ENCODE peak calls at places on chromosomes 13 and 19, in six cellular contexts. One of them, this sample, is unnamed.

GRCh38 chr13:105464249-105464648 is 1071.2 kb downstream of the EFNB2 start:
- DNase-seq in tibial artery: no peak
- DNase-seq in body of pancreas: no peak
- DNase-seq in DND-41: no peak
- DNase-seq in hepatocyte: no peak
- DNase-seq in CD8-positive, alpha-beta memory T cell: no peak
- DNase-seq in this sample: no peak

GRCh38 chr13:94382520-94382919 is 97.0 kb downstream of the DCT start:
- DNase-seq in tibial artery: no peak
- DNase-seq in body of pancreas: no peak
- DNase-seq in DND-41: no peak
- DNase-seq in hepatocyte: no peak
- DNase-seq in CD8-positive, alpha-beta memory T cell: no peak
- DNase-seq in this sample: no peak

GRCh38 chr19:35247526-35248309 is 1.1 kb upstream of the LSR start:
- DNase-seq in tibial artery: no peak
- DNase-seq in body of pancreas: peak
- DNase-seq in DND-41: no peak
- DNase-seq in hepatocyte: peak
- DNase-seq in CD8-positive, alpha-beta memory T cell: peak
- DNase-seq in this sample: peak

GRCh38 chr19:42846597-42846996 is 32.9 kb downstream of the PSG1 start:
- DNase-seq in tibial artery: no peak
- DNase-seq in body of pancreas: no peak
- DNase-seq in DND-41: no peak
- DNase-seq in hepatocyte: no peak
- DNase-seq in CD8-positive, alpha-beta memory T cell: no peak
- DNase-seq in this sample: no peak

GRCh38 chr13:76425930-76426329 is 460.3 kb downstream of the KCTD12 start:
- DNase-seq in tibial artery: no peak
- DNase-seq in body of pancreas: no peak
- DNase-seq in DND-41: no peak
- DNase-seq in hepatocyte: peak
- DNase-seq in CD8-positive, alpha-beta memory T cell: no peak
- DNase-seq in this sample: no peak

GRCh38 chr19:43634877-43635560 is 4.6 kb downstream of the CADM4 start:
- DNase-seq in tibial artery: no peak
- DNase-seq in body of pancreas: no peak
- DNase-seq in DND-41: no peak
- DNase-seq in hepatocyte: peak
- DNase-seq in CD8-positive, alpha-beta memory T cell: no peak
- DNase-seq in this sample: no peak

GRCh38 chr19:39951686-39952085 is 17.3 kb upstream of the FCGBP start:
- DNase-seq in tibial artery: no peak
- DNase-seq in body of pancreas: no peak
- DNase-seq in DND-41: peak
- DNase-seq in hepatocyte: no peak
- DNase-seq in CD8-positive, alpha-beta memory T cell: no peak
- DNase-seq in this sample: peak

GRCh38 chr19:49689133-49690072 is at the start of gene ADM5:
- DNase-seq in tibial artery: no peak
- DNase-seq in body of pancreas: peak
- DNase-seq in DND-41: no peak
- DNase-seq in hepatocyte: peak
- DNase-seq in CD8-positive, alpha-beta memory T cell: no peak
- DNase-seq in this sample: peak

GRCh38 chr13:38570706-38571105 is 116.2 kb upstream of the FREM2 start:
- DNase-seq in tibial artery: no peak
- DNase-seq in body of pancreas: no peak
- DNase-seq in DND-41: no peak
- DNase-seq in hepatocyte: no peak
- DNase-seq in CD8-positive, alpha-beta memory T cell: no peak
- DNase-seq in this sample: no peak

GRCh38 chr19:3671680-3672574 is 28.3 kb downstream of the PIP5K1C start:
- DNase-seq in tibial artery: no peak
- DNase-seq in body of pancreas: no peak
- DNase-seq in DND-41: no peak
- DNase-seq in hepatocyte: no peak
- DNase-seq in CD8-positive, alpha-beta memory T cell: no peak
- DNase-seq in this sample: no peak

GRCh38 chr13:36736119-36736726 is 62.4 kb downstream of the SERTM1 start:
- DNase-seq in tibial artery: no peak
- DNase-seq in body of pancreas: peak
- DNase-seq in DND-41: peak
- DNase-seq in hepatocyte: peak
- DNase-seq in CD8-positive, alpha-beta memory T cell: peak
- DNase-seq in this sample: peak

GRCh38 chr13:95601216-95601615 is 43.3 kb downstream of the DZIP1 start:
- DNase-seq in tibial artery: no peak
- DNase-seq in body of pancreas: no peak
- DNase-seq in DND-41: no peak
- DNase-seq in hepatocyte: no peak
- DNase-seq in CD8-positive, alpha-beta memory T cell: no peak
- DNase-seq in this sample: no peak

DNA sequence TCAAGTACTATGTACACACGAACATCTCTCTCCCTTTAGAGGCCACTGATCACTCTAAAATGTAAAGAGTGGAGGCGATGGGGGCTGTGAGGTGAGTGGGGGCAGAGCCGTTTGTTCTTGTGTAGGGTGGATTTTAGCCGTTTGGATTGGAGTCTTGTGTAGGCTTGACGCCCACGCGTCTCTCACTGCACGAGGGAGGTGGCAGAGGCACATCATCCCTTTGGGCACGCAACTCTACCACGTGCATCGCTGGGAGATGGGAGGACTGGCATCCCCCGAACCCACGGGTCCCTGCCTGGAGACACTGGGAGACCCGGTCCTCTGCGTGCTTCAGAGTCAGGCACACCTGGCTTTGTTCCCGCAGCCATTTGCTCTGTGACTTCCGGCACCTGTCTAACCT is 6.3 kb downstream of the ARHGEF7 start:
- DNase-seq in tibial artery: no peak
- DNase-seq in body of pancreas: no peak
- DNase-seq in DND-41: no peak
- DNase-seq in hepatocyte: no peak
- DNase-seq in CD8-positive, alpha-beta memory T cell: no peak
- DNase-seq in this sample: no peak
- H3K27ac ChIP-seq in tibial artery: peak
- H3K27ac ChIP-seq in body of pancreas: no peak
- H3K27ac ChIP-seq in DND-41: no peak
- H3K27ac ChIP-seq in hepatocyte: peak
- H3K27ac ChIP-seq in CD8-positive, alpha-beta memory T cell: no peak
- H3K27ac ChIP-seq in this sample: no peak

DNA sequence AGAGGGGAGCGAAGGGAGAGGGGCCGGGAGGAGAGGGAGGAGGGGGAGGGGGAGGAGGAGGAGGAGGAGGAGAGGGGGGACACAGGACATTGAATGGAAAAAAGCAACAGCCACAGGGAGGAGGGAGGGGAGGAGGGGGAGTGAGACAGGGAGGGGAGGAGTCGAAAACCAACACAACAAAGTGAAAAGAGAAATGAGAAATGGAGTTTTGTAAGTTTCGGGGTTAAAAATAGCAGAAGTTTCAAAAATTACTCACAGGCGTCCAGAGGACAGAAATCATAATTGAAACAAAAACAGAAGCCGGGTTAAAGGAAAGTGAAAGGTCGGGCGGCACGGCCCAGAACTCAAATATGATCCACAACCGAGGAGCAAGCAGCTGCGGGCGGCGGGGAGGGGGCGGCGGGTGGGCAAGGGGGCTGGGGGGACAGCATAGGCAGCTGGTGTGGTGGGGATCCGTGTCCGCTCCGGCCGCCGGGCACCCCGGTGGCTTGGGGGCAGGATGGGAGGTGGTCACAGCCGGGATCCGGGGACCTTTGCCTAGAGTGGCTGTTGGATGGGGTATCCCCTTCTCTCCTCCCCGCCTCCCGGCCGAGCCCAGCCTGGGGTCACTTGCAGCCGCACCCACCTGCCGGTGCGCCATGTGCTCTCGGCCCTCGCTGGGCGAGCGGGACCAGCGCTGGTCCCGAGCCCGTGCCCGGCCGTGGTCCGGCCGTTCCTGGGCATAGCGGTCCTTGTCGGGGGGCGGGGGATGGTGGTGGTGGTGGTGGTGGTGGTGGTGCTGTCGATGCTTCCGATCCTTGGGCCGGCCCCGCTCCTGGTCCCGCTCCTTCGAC is 58.1 kb downstream of the IER2 start:
- DNase-seq in tibial artery: peak
- DNase-seq in body of pancreas: no peak
- DNase-seq in DND-41: no peak
- DNase-seq in hepatocyte: no peak
- DNase-seq in CD8-positive, alpha-beta memory T cell: peak
- DNase-seq in this sample: peak
- H3K27ac ChIP-seq in tibial artery: peak
- H3K27ac ChIP-seq in body of pancreas: no peak
- H3K27ac ChIP-seq in DND-41: no peak
- H3K27ac ChIP-seq in hepatocyte: peak
- H3K27ac ChIP-seq in CD8-positive, alpha-beta memory T cell: peak
- H3K27ac ChIP-seq in this sample: peak

GRCh38 chr19:2345076-2345475 is 15.0 kb upstream of the TMPRSS9 start:
- DNase-seq in tibial artery: no peak
- DNase-seq in body of pancreas: no peak
- DNase-seq in DND-41: no peak
- DNase-seq in hepatocyte: no peak
- DNase-seq in CD8-positive, alpha-beta memory T cell: no peak
- DNase-seq in this sample: no peak
- H3K27ac ChIP-seq in tibial artery: no peak
- H3K27ac ChIP-seq in body of pancreas: no peak
- H3K27ac ChIP-seq in DND-41: no peak
- H3K27ac ChIP-seq in hepatocyte: no peak
- H3K27ac ChIP-seq in CD8-positive, alpha-beta memory T cell: no peak
- H3K27ac ChIP-seq in this sample: no peak

GRCh38 chr19:1286859-1287621 is 1.4 kb downstream of the EFNA2 start:
- DNase-seq in tibial artery: no peak
- DNase-seq in body of pancreas: no peak
- DNase-seq in DND-41: no peak
- DNase-seq in hepatocyte: no peak
- DNase-seq in CD8-positive, alpha-beta memory T cell: no peak
- DNase-seq in this sample: no peak

GRCh38 chr19:1284293-1284978 is 1.2 kb upstream of the EFNA2 start:
- DNase-seq in tibial artery: no peak
- DNase-seq in body of pancreas: no peak
- DNase-seq in DND-41: no peak
- DNase-seq in hepatocyte: no peak
- DNase-seq in CD8-positive, alpha-beta memory T cell: no peak
- DNase-seq in this sample: no peak

GRCh38 chr19:1284979-1285736 is 515 bp upstream of the EFNA2 start:
- DNase-seq in tibial artery: no peak
- DNase-seq in body of pancreas: no peak
- DNase-seq in DND-41: no peak
- DNase-seq in hepatocyte: no peak
- DNase-seq in CD8-positive, alpha-beta memory T cell: no peak
- DNase-seq in this sample: no peak

GRCh38 chr19:1286451-1286858 is 782 bp downstream of the EFNA2 start:
- DNase-seq in tibial artery: no peak
- DNase-seq in body of pancreas: no peak
- DNase-seq in DND-41: no peak
- DNase-seq in hepatocyte: no peak
- DNase-seq in CD8-positive, alpha-beta memory T cell: no peak
- DNase-seq in this sample: no peak

GRCh38 chr19:1285737-1286360 is at the start of gene EFNA2:
- DNase-seq in tibial artery: no peak
- DNase-seq in body of pancreas: no peak
- DNase-seq in DND-41: no peak
- DNase-seq in hepatocyte: peak
- DNase-seq in CD8-positive, alpha-beta memory T cell: no peak
- DNase-seq in this sample: no peak
- H3K27ac ChIP-seq in tibial artery: no peak
- H3K27ac ChIP-seq in body of pancreas: no peak
- H3K27ac ChIP-seq in DND-41: no peak
- H3K27ac ChIP-seq in hepatocyte: peak
- H3K27ac ChIP-seq in CD8-positive, alpha-beta memory T cell: no peak
- H3K27ac ChIP-seq in this sample: no peak

DNA sequence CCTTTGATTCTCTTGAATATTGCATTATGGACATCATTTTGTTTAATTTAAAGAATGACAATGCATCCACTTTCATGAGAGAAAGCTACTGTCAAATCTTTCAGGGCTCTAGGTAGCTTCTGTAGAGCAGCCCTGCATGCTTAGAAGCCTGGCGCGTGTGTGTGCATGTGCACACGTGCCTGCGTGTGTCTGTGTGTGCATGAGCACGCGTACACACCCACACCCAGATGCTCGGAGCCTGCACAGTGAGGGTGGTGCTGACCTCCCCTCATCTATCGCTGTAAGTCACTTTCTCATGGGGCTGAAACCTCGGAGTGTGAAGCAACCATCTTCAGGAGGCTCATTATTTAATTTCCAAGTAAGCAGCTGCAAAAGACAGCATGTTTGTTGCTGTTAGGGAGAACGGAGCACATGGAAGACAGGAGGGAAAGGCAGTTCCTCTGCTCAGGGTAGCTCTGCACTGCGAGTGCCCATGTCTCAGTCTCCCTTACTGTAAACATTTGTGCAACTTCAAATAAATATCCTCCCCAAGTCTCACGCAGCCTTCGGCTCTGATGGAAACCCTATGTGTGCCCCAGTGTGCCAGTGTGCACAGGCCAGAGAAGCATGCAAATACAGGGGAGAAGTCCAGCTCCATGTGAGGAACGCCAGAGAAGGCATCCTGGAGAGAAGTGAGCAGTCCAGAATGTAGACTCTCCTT is 22.8 kb downstream of the TSHZ3 start:
- DNase-seq in tibial artery: no peak
- DNase-seq in body of pancreas: no peak
- DNase-seq in DND-41: no peak
- DNase-seq in hepatocyte: no peak
- DNase-seq in CD8-positive, alpha-beta memory T cell: no peak
- DNase-seq in this sample: no peak
- H3K27ac ChIP-seq in tibial artery: no peak
- H3K27ac ChIP-seq in body of pancreas: no peak
- H3K27ac ChIP-seq in DND-41: no peak
- H3K27ac ChIP-seq in hepatocyte: no peak
- H3K27ac ChIP-seq in CD8-positive, alpha-beta memory T cell: no peak
- H3K27ac ChIP-seq in this sample: no peak

GRCh38 chr13:30114586-30115256 is 192.6 kb downstream of the KATNAL1 start:
- DNase-seq in tibial artery: peak
- DNase-seq in body of pancreas: peak
- DNase-seq in DND-41: peak
- DNase-seq in hepatocyte: peak
- DNase-seq in CD8-positive, alpha-beta memory T cell: peak
- DNase-seq in this sample: peak
- H3K27ac ChIP-seq in tibial artery: peak
- H3K27ac ChIP-seq in body of pancreas: peak
- H3K27ac ChIP-seq in DND-41: peak
- H3K27ac ChIP-seq in hepatocyte: peak
- H3K27ac ChIP-seq in CD8-positive, alpha-beta memory T cell: no peak
- H3K27ac ChIP-seq in this sample: no peak

GRCh38 chr19:1219786-1220451 is 14.3 kb downstream of the STK11 start:
- DNase-seq in tibial artery: no peak
- DNase-seq in body of pancreas: no peak
- DNase-seq in DND-41: no peak
- DNase-seq in hepatocyte: no peak
- DNase-seq in CD8-positive, alpha-beta memory T cell: no peak
- DNase-seq in this sample: no peak

GRCh38 chr19:1220452-1221037 is 15.0 kb downstream of the STK11 start:
- DNase-seq in tibial artery: no peak
- DNase-seq in body of pancreas: no peak
- DNase-seq in DND-41: no peak
- DNase-seq in hepatocyte: no peak
- DNase-seq in CD8-positive, alpha-beta memory T cell: no peak
- DNase-seq in this sample: no peak

GRCh38 chr19:1222394-1222793 is 15.4 kb downstream of the CBARP start:
- DNase-seq in tibial artery: no peak
- DNase-seq in body of pancreas: no peak
- DNase-seq in DND-41: no peak
- DNase-seq in hepatocyte: no peak
- DNase-seq in CD8-positive, alpha-beta memory T cell: no peak
- DNase-seq in this sample: no peak

GRCh38 chr19:1221904-1222255 is 15.9 kb downstream of the CBARP start:
- DNase-seq in tibial artery: no peak
- DNase-seq in body of pancreas: no peak
- DNase-seq in DND-41: no peak
- DNase-seq in hepatocyte: no peak
- DNase-seq in CD8-positive, alpha-beta memory T cell: no peak
- DNase-seq in this sample: no peak

GRCh38 chr19:1221141-1221903 is 15.7 kb downstream of the STK11 start:
- DNase-seq in tibial artery: no peak
- DNase-seq in body of pancreas: peak
- DNase-seq in DND-41: no peak
- DNase-seq in hepatocyte: peak
- DNase-seq in CD8-positive, alpha-beta memory T cell: no peak
- DNase-seq in this sample: no peak
- H3K27ac ChIP-seq in tibial artery: peak
- H3K27ac ChIP-seq in body of pancreas: no peak
- H3K27ac ChIP-seq in DND-41: no peak
- H3K27ac ChIP-seq in hepatocyte: no peak
- H3K27ac ChIP-seq in CD8-positive, alpha-beta memory T cell: no peak
- H3K27ac ChIP-seq in this sample: no peak

This sample was measured in CD8-positive, alpha-beta T cell.